ENCODE peak calls at places on chromosomes 13 and 19, in four cellular contexts. C, K, H and R are unnamed samples. For H3K9me3, the result is how much of the 10 kb centered on the place peaks cover.

GRCh38 chr19:17475541-17476115 is 5.3 kb downstream of the SLC27A1 start:
- DNase-seq in C (no peak), K (peak), H (peak), R (no peak)

GRCh38 chr19:49930483-49931011 is 1.2 kb upstream of the NUP62 start:
- DNase-seq in C (no peak), K (no peak), H (peak), R (no peak)

GRCh38 chr13:62113145-62113544 is 697.5 kb upstream of the PCDH20 start:
- DNase-seq in C (no peak), K (no peak), H (no peak), R (no peak)

GRCh38 chr13:112984954-112985802 is 16.2 kb downstream of the MCF2L start:
- DNase-seq in C (no peak), K (peak), H (peak), R (no peak)

GRCh38 chr19:8307400-8307964 is 676 bp downstream of the CD320 start:
- DNase-seq in C (no peak), K (peak), H (peak), R (no peak)

GRCh38 chr13:29964181-29964845 is 113.9 kb upstream of the UBL3 start:
- DNase-seq in C (no peak), K (no peak), H (no peak), R (no peak)

GRCh38 chr13:41603917-41604316 is 146.6 kb downstream of the RGCC start:
- DNase-seq in C (peak), K (no peak), H (no peak), R (no peak)

GRCh38 chr13:71864981-71865857 is 1.8 kb downstream of the DACH1 start:
- DNase-seq in C (no peak), K (peak), H (peak), R (no peak)

GRCh38 chr13:49527123-49527522 is 31.4 kb downstream of the PHF11 start:
- DNase-seq in C (no peak), K (peak), H (no peak), R (no peak)

GRCh38 chr19:6092329-6093286 is 17.7 kb downstream of the RFX2 start:
- DNase-seq in C (peak), K (peak), H (peak), R (no peak)

GRCh38 chr19:6648141-6648715 is 21.7 kb downstream of the TNFSF14 start:
- DNase-seq in C (no peak), K (no peak), H (no peak), R (no peak)

GRCh38 chr19:46759817-46760333 is 13.6 kb upstream of the STRN4 start:
- DNase-seq in C (no peak), K (no peak), H (no peak), R (no peak)

GRCh38 chr19:3626473-3627350 is at the start of gene CACTIN:
- DNase-seq in C (peak), K (peak), H (peak), R (peak)

GRCh38 chr19:44876930-44877530 is 14.0 kb upstream of the TOMM40 start:
- DNase-seq in C (no peak), K (no peak), H (no peak), R (no peak)

GRCh38 chr13:56706485-56706884 is 434.2 kb upstream of the PRR20A start:
- DNase-seq in C (no peak), K (no peak), H (no peak), R (no peak)

GRCh38 chr13:26202365-26202972 is 19.6 kb downstream of the RNF6 start:
- DNase-seq in C (no peak), K (no peak), H (no peak), R (no peak)

GRCh38 chr13:46622013-46622917 is 69.3 kb downstream of the LRCH1 start:
- DNase-seq in C (no peak), K (no peak), H (no peak), R (no peak)

GRCh38 chr19:4066176-4066606 is 508 bp downstream of the ZBTB7A start:
- DNase-seq in C (no peak), K (no peak), H (peak), R (no peak)

GRCh38 chr13:112917731-112918130 is 51.3 kb upstream of the MCF2L start:
- DNase-seq in C (no peak), K (no peak), H (no peak), R (no peak)

GRCh38 chr19:45396389-45397260 is 8.2 kb downstream of the PPP1R13L start:
- DNase-seq in C (no peak), K (no peak), H (no peak), R (no peak)

GRCh38 chr13:79307866-79308298 is 98.2 kb downstream of the RBM26 start:
- DNase-seq in C (no peak), K (peak), H (no peak), R (no peak)

GRCh38 chr19:44071824-44072542 is at the start of gene ZNF284:
- DNase-seq in C (peak), K (peak), H (peak), R (peak)

GRCh38 chr19:44649578-44650145 is 6.0 kb downstream of the PVR start:
- DNase-seq in C (no peak), K (peak), H (no peak), R (no peak)

GRCh38 chr19:7622933-7623685 is 6.2 kb downstream of the XAB2 start:
- DNase-seq in C (no peak), K (no peak), H (no peak), R (no peak)

GRCh38 chr19:4066682-4067395 is at the start of gene ZBTB7A:
- DNase-seq in C (peak), K (peak), H (peak), R (peak)

GRCh38 chr13:90105276-90105675 is 1242.2 kb upstream of the MIR17HG start:
- DNase-seq in C (no peak), K (no peak), H (no peak), R (no peak)

GRCh38 chr13:27264181-27264580 is 6.4 kb upstream of the RASL11A start:
- DNase-seq in C (no peak), K (peak), H (no peak), R (no peak)

GRCh38 chr19:58354478-58355030 is 1.3 kb upstream of the A1BG start:
- DNase-seq in C (no peak), K (no peak), H (no peak), R (no peak)

GRCh38 chr13:113597386-113598080 is 13.0 kb downstream of the TFDP1 start:
- DNase-seq in C (no peak), K (no peak), H (no peak), R (no peak)

GRCh38 chr13:94153586-94153985 is 325.9 kb downstream of the DCT start:
- DNase-seq in C (no peak), K (no peak), H (no peak), R (no peak)

GRCh38 chr13:42876810-42877550 is 95.6 kb downstream of the FAM216B start:
- DNase-seq in C (no peak), K (no peak), H (no peak), R (no peak)

GRCh38 chr13:84187626-84188025 is 305.4 kb upstream of the SLITRK1 start:
- DNase-seq in C (no peak), K (no peak), H (no peak), R (no peak)

GRCh38 chr19:19106061-19106551 is 32.2 kb downstream of the TMEM161A start:
- DNase-seq in C (no peak), K (no peak), H (no peak), R (no peak)

GRCh38 chr13:80348750-80349149 is 7.8 kb upstream of the SPRY2 start:
- DNase-seq in C (no peak), K (no peak), H (no peak), R (no peak)

GRCh38 chr19:57888107-57888493 is 737 bp downstream of the ZNF814 start:
- DNase-seq in C (no peak), K (no peak), H (no peak), R (no peak)

GRCh38 chr19:31214086-31214485 is 135.2 kb downstream of the TSHZ3 start:
- DNase-seq in C (peak), K (peak), H (peak), R (peak)

GRCh38 chr13:100356889-100357288 is 231.7 kb downstream of the GGACT start:
- DNase-seq in C (no peak), K (no peak), H (no peak), R (no peak)

GRCh38 chr19:53076984-53077383 is 26.2 kb downstream of the ZNF160 start:
- DNase-seq in C (no peak), K (peak), H (peak), R (no peak)

GRCh38 chr19:48182434-48182833 is 12.0 kb downstream of the ZSWIM9 start:
- DNase-seq in C (no peak), K (no peak), H (no peak), R (no peak)

GRCh38 chr19:21052902-21053301 is 29.1 kb upstream of the ZNF714 start:
- DNase-seq in C (no peak), K (no peak), H (no peak), R (no peak)
- H3K9me3 ChIP-seq in C (under half), K (under half), H (under half), R (under half)

DNA sequence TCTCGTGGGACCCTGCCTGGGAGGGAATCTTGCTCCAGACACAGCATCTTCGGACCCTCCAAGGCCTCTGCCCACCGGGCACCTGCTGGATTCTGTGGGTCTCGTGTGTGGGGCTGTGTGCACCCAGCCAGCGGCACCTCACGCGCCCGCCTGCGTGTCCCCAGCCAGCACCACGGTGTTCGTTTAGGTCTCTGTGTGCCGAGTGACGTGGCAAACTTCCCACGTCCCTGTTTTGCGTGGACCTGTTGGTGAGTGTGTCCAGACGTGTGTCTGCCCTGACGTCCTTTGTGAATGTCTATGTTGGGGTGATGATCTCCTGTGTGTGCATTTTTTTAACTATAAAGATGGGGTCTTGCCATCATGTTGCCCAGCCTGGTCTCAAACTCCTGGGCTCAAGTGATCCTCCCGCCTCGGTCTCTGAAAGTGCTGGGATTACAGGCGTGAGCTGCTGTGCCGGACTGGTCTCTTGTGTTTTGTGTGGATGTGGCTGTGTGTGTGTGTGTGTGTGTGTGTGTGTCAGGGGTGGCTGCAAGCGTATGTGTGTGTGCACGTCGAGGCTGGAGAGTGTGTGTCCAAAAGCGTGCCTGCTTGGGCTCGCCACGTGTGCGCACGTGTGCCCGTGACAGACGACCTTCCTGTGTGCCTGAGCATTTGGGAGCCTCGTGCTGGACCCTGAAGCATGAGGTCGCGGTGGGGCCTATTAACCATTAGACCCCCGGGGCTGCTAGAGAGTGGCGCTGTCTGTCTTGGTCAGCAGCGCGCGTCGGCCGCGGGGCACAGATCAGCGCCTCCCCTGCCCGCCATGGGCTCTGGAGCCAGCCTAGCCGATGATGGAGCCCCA is 15.7 kb downstream of the ARID3A start:
- DNase-seq in C (no peak), K (no peak), H (no peak), R (no peak)
- H3K4me3 ChIP-seq in C (peak), K (no peak), H (peak), R (peak)

GRCh38 chr13:98821372-98822237 is 69.1 kb upstream of the SLC15A1 start:
- DNase-seq in C (no peak), K (peak), H (no peak), R (no peak)
- TF ChIP-seq POLR2A in C (no peak), K (no peak), H (no peak), R (no peak)

GRCh38 chr13:106534844-106535551 is 464 bp downstream of the EFNB2 start:
- DNase-seq in C (peak), K (peak), H (no peak), R (no peak)

GRCh38 chr13:106536244-106537034 is 977 bp upstream of the EFNB2 start:
- DNase-seq in C (peak), K (peak), H (peak), R (peak)

GRCh38 chr13:106540613-106541012 is 5.2 kb upstream of the EFNB2 start:
- DNase-seq in C (no peak), K (no peak), H (no peak), R (no peak)

GRCh38 chr13:106535552-106536243 is at the start of gene EFNB2:
- DNase-seq in C (peak), K (peak), H (peak), R (peak)

GRCh38 chr13:106537521-106537920 is 2.1 kb upstream of the EFNB2 start:
- DNase-seq in C (no peak), K (no peak), H (no peak), R (no peak)
- H3K9me3 ChIP-seq in C (under half), K (under half), H (under half), R (under half)

GRCh38 chr19:592101-592500 is 2.4 kb downstream of the HCN2 start:
- DNase-seq in C (no peak), K (no peak), H (no peak), R (no peak)
- H3K4me3 ChIP-seq in C (no peak), K (no peak), H (no peak), R (no peak)

GRCh38 chr19:42075364-42075615 is 676 bp upstream of the ZNF574 start:
- DNase-seq in C (no peak), K (no peak), H (no peak), R (no peak)
- TF ChIP-seq POLR2A in C (no peak), K (no peak), H (no peak), R (no peak)

GRCh38 chr13:19060311-19061002 is 121.2 kb downstream of the TUBA3C start:
- DNase-seq in C (no peak), K (no peak), H (no peak), R (no peak)
- H3K9me3 ChIP-seq in C (under half), K (under half), H (under half), R (under half)

GRCh38 chr19:14719162-14719561 is 29.3 kb downstream of the ZNF333 start:
- DNase-seq in C (no peak), K (no peak), H (no peak), R (no peak)
- H3K4me3 ChIP-seq in C (no peak), K (no peak), H (no peak), R (no peak)

DNA sequence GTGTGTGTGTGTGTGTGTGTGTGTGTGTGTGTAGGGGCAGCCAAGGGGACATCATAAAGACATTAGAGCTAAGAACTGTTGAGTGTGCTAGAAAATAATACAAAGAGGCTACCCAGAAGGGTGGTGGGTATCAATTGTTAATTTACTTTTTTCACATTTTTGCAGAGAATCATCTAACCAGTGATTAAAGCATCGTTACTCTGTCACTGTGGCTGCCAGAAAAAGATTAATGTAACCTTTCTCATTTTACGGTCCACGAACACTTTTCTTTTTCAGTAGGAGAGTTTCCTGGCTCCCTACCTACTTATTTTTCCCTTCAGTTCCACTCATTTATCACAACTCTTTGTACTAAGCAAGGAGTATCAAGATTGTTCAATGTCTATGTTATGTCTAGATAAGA is 35.4 kb upstream of the SCEL start:
- DNase-seq in C (no peak), K (no peak), H (no peak), R (no peak)
- TF ChIP-seq POLR2A in C (no peak), K (no peak), H (no peak), R (no peak)

GRCh38 chr19:20558011-20558410 is 7.6 kb downstream of the ZNF737 start:
- DNase-seq in C (no peak), K (peak), H (no peak), R (no peak)
- H3K9me3 ChIP-seq in C (under half), K (under half), H (half or more), R (under half)